ENCODE peak calls at places on chromosome 2, in six cellular contexts. R is K562, B is SK-N-SH, U is HepG2, X is GM12878, V is H1. Z is an unnamed sample.

GRCh38 chr2:9110346-9110884 is 96.2 kb upstream of the ASAP2 start:
- DNase-seq in X (no peak), R (no peak), B (peak), U (no peak), V (no peak), Z (no peak)

GRCh38 chr2:238496756-238497609 is 70.3 kb downstream of the ASB1 start:
- DNase-seq in B (no peak), V (no peak), X (no peak), R (no peak), U (no peak), Z (no peak)

GRCh38 chr2:37555457-37555856 is 116.0 kb downstream of the CDC42EP3 start:
- DNase-seq in B (no peak), V (no peak), U (no peak), R (no peak), X (no peak), Z (no peak)

GRCh38 chr2:241692448-241692847 is 5.8 kb upstream of the DTYMK start:
- DNase-seq in U (no peak), V (no peak), X (no peak), R (no peak), B (no peak), Z (no peak)

GRCh38 chr2:232537499-232537898 is 2.0 kb upstream of the CHRNG start:
- DNase-seq in V (no peak), B (no peak), X (no peak), R (no peak), U (no peak), Z (no peak)

GRCh38 chr2:17104454-17104853 is 413.8 kb downstream of the RAD51AP2 start:
- DNase-seq in X (no peak), U (no peak), R (no peak), B (no peak), V (no peak), Z (no peak)

GRCh38 chr2:60555794-60556161 is 2.3 kb upstream of the BCL11A start:
- DNase-seq in U (no peak), B (no peak), R (no peak), V (no peak), X (no peak), Z (no peak)

GRCh38 chr2:159065313-159065712 is 96.9 kb downstream of the TANC1 start:
- DNase-seq in B (no peak), R (no peak), V (no peak), U (no peak), X (no peak), Z (no peak)

GRCh38 chr2:184769038-184769437 is 170.7 kb downstream of the ZNF804A start:
- DNase-seq in R (no peak), B (no peak), V (no peak), X (no peak), U (no peak), Z (no peak)

GRCh38 chr2:41167014-41167413 is 715.1 kb upstream of the SLC8A1 start:
- DNase-seq in U (no peak), X (no peak), V (peak), R (no peak), B (no peak), Z (no peak)

GRCh38 chr2:230244211-230244610 is 18.7 kb downstream of the SP140 start:
- DNase-seq in B (no peak), R (no peak), U (no peak), X (no peak), V (no peak), Z (no peak)

GRCh38 chr2:96321230-96322103 is 3.6 kb upstream of the ITPRIPL1 start:
- DNase-seq in X (peak), U (peak), V (no peak), R (peak), B (peak), Z (peak)

GRCh38 chr2:106990307-106990706 is 104.3 kb upstream of the ST6GAL2 start:
- DNase-seq in X (no peak), B (no peak), R (no peak), U (no peak), V (no peak), Z (no peak)

GRCh38 chr2:7703048-7703447 is 785.8 kb downstream of the RNF144A start:
- DNase-seq in B (no peak), U (no peak), V (no peak), R (no peak), X (no peak), Z (no peak)

GRCh38 chr2:105062158-105062557 is 24.3 kb downstream of the MRPS9 start:
- DNase-seq in U (no peak), X (no peak), B (no peak), V (no peak), R (peak), Z (no peak)

GRCh38 chr2:4020649-4021048 is 317.3 kb downstream of the DCDC2C start:
- DNase-seq in V (no peak), U (no peak), B (no peak), X (no peak), R (no peak), Z (no peak)

GRCh38 chr2:239666053-239666854 is 265.4 kb upstream of the HDAC4 start:
- DNase-seq in X (no peak), U (no peak), V (no peak), R (no peak), B (no peak), Z (no peak)

GRCh38 chr2:191629001-191629453 is 48.9 kb upstream of the NABP1 start:
- DNase-seq in U (no peak), R (no peak), B (no peak), X (no peak), V (no peak), Z (no peak)

GRCh38 chr2:240760576-240761246 is 59.3 kb downstream of the KIF1A start:
- DNase-seq in V (no peak), B (no peak), U (peak), X (no peak), R (peak), Z (no peak)

GRCh38 chr2:161426788-161427412 is 10.8 kb downstream of the TBR1 start:
- DNase-seq in R (no peak), U (no peak), V (no peak), X (no peak), B (peak), Z (no peak)

GRCh38 chr2:67445652-67446268 is 48.6 kb downstream of the ETAA1 start:
- DNase-seq in B (no peak), U (no peak), V (no peak), R (no peak), X (no peak), Z (no peak)

GRCh38 chr2:156625360-156625995 is 189.3 kb downstream of the GPD2 start:
- DNase-seq in V (no peak), R (no peak), U (no peak), X (no peak), B (no peak), Z (no peak)

GRCh38 chr2:119266091-119266589 is 42.5 kb downstream of the STEAP3 start:
- DNase-seq in U (no peak), V (no peak), B (no peak), X (no peak), R (no peak), Z (no peak)

GRCh38 chr2:119263025-119263424 is 39.4 kb downstream of the STEAP3 start:
- DNase-seq in U (no peak), X (no peak), B (no peak), V (no peak), R (no peak), Z (no peak)

GRCh38 chr2:119263656-119264055 is 40.0 kb downstream of the STEAP3 start:
- DNase-seq in R (no peak), U (no peak), X (no peak), B (no peak), V (no peak), Z (no peak)

GRCh38 chr2:119265693-119266066 is 42.0 kb downstream of the STEAP3 start:
- DNase-seq in B (no peak), R (no peak), X (no peak), U (no peak), V (no peak), Z (no peak)

DNA sequence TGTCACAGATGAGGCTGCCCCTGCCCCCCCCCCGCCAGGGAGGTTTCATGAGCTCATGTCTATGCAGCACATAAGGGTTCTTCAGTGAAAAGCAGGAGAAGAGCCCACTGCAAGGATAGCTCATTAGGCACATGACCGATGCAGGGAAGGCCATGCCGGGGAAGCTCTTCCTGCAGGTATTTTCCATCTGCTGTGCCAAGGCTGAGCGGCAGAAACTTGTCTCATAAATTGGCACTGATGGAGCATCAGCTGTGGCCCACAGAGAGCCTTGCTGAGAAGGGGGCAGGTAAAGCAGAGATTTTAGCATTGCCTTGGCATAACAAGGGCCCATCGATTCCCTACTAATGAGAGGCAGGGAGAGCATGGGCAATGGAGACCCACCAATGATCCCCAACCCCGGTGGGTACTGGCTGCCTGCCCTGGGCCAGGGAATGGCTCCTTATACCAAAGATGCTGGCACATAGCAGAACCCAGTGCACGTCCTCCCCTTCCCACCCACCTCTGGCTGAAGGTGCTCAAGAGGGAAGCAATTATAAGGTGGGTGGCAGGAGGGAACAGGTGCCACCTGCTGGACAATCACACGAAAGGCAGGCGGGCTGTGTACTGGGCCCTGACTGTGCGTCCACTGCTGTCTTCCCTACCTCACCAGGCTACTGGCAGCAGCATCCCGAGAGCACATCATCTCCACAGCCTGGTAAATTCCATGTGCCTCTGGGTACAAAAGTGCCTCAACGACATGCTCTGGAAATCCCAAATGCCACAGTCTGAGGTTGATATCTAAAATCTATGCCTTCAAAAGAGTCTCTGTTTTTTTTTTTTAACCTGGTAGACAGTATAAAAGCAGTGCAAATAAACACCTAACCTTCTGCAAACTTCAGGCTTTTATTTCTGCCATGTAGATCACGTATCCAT is 41.4 kb downstream of the STEAP3 start:
- DNase-seq in U (peak), B (peak), R (peak), X (peak), V (no peak), Z (peak)
- TF ChIP-seq CHD2 in U (no peak), B (no peak), R (no peak), X (no peak), V (no peak), Z (no peak)

GRCh38 chr2:113202305-113203216 is 28.8 kb downstream of the PSD4 start:
- DNase-seq in B (no peak), R (no peak), V (no peak), U (no peak), X (no peak), Z (no peak)
- TF ChIP-seq CHD2 in B (no peak), R (no peak), V (no peak), U (no peak), X (no peak), Z (no peak)

DNA sequence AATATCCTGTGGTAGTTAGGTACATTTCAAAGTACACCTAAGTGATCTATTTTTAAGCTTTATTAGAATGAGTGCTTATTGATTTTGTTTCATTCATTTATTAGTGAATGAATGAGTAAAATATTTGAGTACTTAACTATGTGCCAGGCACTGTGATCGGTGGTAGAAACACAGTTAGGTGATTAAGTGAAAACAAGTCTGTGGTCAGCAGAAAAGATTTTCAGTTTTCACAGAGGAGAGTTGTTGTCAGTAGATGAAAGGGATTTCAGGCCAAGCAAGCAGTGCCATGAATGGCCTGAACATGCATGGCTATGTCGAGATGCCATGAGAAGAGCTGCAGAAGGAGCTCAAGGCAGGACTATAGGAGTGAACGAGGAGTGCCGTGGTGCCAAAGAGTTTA is 85.9 kb downstream of the SPTBN1 start:
- DNase-seq in V (no peak), B (no peak), U (no peak), X (no peak), R (no peak), Z (no peak)
- TF ChIP-seq CHD2 in V (no peak), B (no peak), U (no peak), X (no peak), R (no peak), Z (no peak)

DNA sequence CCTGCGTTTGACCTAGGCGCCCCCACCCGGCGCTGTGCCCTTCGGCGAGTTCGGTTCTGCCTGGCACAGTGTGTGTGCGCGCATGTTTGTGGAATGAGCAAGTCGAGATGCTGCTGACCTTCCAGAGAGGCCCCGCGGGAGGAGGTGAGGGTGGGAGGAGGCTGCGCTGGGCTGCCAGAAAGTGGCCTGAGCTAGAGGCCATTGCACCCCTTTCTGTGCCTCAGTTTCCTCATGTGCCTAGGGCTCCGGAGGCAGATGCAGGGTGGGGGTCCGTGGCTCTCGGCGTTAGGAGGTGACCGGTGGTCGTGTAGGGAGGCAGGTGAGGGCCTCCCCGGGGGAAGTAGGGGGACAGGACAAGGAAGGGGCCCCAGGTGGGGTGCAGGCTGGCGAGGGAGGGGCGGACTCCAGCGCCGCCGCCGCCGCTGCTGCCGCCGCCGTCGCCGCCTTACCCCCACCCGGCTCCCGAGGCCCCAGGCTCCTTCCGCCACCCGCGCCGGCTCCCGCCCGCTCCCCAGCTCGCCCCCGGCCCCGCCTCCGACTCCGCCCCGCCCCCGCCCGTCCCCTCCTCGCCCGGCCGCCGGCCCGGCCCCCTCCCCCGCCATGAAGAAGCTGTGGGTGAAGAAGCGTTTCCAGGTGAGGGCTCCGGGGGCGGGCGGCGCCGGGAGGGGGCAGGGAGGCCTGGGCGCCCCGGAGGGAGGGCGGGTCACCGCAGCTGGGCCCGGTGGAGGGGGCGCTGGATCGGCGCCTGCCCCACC is 7.0 kb downstream of the SPEG start:
- DNase-seq in X (no peak), R (peak), V (no peak), U (no peak), B (peak), Z (peak)
- TF ChIP-seq CHD2 in X (no peak), R (no peak), V (no peak), U (no peak), B (no peak), Z (no peak)

DNA sequence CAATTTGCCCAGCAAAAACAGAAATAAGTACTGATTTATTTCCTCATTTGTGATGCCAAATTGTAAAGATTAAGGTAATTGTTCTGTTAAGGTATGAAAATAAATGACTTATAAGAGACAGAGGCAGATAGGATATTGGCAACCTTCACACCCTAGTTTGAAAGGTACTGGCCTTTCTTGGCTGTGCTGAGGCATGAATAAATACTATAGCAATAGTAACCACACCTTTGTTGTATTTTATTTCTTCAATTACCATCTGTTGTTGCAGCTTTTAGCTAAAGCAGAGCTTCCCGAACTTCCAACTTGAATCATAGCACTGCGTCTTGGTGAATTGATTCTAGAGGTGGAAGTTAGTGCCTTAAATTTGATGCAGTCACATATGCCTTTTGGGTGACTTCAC is 55.9 kb downstream of the FMNL2 start:
- DNase-seq in U (no peak), R (no peak), B (no peak), V (no peak), X (no peak), Z (no peak)
- TF ChIP-seq CHD2 in U (no peak), R (no peak), B (no peak), V (no peak), X (no peak), Z (no peak)

GRCh38 chr2:212737773-212738172 is 199.2 kb upstream of the ERBB4 start:
- DNase-seq in X (no peak), V (no peak), B (no peak), R (no peak), U (no peak), Z (no peak)
- TF ChIP-seq CHD2 in X (no peak), V (no peak), B (no peak), R (no peak), U (no peak), Z (no peak)

GRCh38 chr2:10909996-10910341 is 1.8 kb upstream of the KCNF1 start:
- DNase-seq in X (no peak), V (no peak), U (no peak), R (no peak), B (no peak), Z (no peak)
- TF ChIP-seq CHD2 in X (no peak), V (no peak), U (no peak), R (no peak), B (no peak), Z (no peak)